ENCODE peak calls at places on chromosomes 6 and 20, in five cellular contexts. R is fibroblast of lung, G is GM23338, N is MCF 10A, Z is heart right ventricle. M is an unnamed sample.

GRCh38 chr6:158633127-158633526 is 11.4 kb downstream of the DYNLT1 start:
- DNase-seq in N (no peak), R (no peak), G (no peak), Z (no peak), M (no peak)

GRCh38 chr6:84568971-84569370 is 195.4 kb downstream of the TBX18 start:
- DNase-seq in R (peak), N (peak), Z (no peak), G (peak), M (no peak)

GRCh38 chr20:37521091-37521771 is at the start of gene NNAT:
- DNase-seq in G (no peak), Z (no peak), N (no peak), R (no peak), M (no peak)

GRCh38 chr6:14858808-14859207 is 387.1 kb upstream of the JARID2 start:
- DNase-seq in N (no peak), G (no peak), Z (no peak), R (no peak), M (no peak)

GRCh38 chr20:47379433-47380150 is 23.1 kb upstream of the ZMYND8 start:
- DNase-seq in Z (no peak), R (peak), G (no peak), N (peak), M (no peak)

GRCh38 chr6:44009425-44010321 is 117.6 kb downstream of the MRPL14 start:
- DNase-seq in Z (peak), N (peak), G (no peak), R (no peak), M (no peak)

GRCh38 chr6:129476810-129477209 is 233.2 kb downstream of the ARHGAP18 start:
- DNase-seq in R (no peak), Z (no peak), G (no peak), N (no peak), M (no peak)

GRCh38 chr20:38112249-38112942 is 52.7 kb downstream of the TGM2 start:
- DNase-seq in N (no peak), G (no peak), Z (no peak), R (no peak), M (no peak)

GRCh38 chr6:4384638-4385036 is 249.3 kb upstream of the ECI2 start:
- DNase-seq in Z (no peak), G (peak), N (no peak), R (no peak), M (no peak)

GRCh38 chr6:25921525-25922203 is 8.8 kb downstream of the SLC17A2 start:
- DNase-seq in Z (no peak), N (no peak), G (no peak), R (no peak), M (no peak)

GRCh38 chr6:41252401-41252800 is 24.3 kb downstream of the TREML4 start:
- DNase-seq in G (no peak), N (no peak), Z (no peak), R (no peak), M (no peak)

GRCh38 chr6:15282334-15282733 is 36.5 kb downstream of the JARID2 start:
- DNase-seq in G (no peak), Z (no peak), N (no peak), R (no peak), M (no peak)

GRCh38 chr20:56587307-56588108 is 41.6 kb upstream of the TFAP2C start:
- DNase-seq in N (peak), R (no peak), Z (no peak), G (no peak), M (no peak)

GRCh38 chr6:111484655-111484974 is 1.6 kb upstream of the REV3L start:
- DNase-seq in G (no peak), Z (no peak), R (peak), N (no peak), M (no peak)

GRCh38 chr6:46465294-46466165 is 25.7 kb downstream of the RCAN2 start:
- DNase-seq in R (peak), G (no peak), Z (no peak), N (peak), M (no peak)

GRCh38 chr6:130203370-130203769 is 19.4 kb downstream of the SAMD3 start:
- DNase-seq in Z (no peak), G (no peak), R (no peak), N (no peak), M (no peak)

GRCh38 chr6:8506123-8506522 is 70.8 kb upstream of the SLC35B3 start:
- DNase-seq in G (peak), Z (no peak), R (no peak), N (no peak), M (no peak)

GRCh38 chr6:126396131-126396530 is 56.2 kb downstream of the CENPW start:
- DNase-seq in Z (no peak), R (no peak), N (no peak), G (no peak), M (no peak)

GRCh38 chr6:21538186-21538798 is 55.3 kb upstream of the SOX4 start:
- DNase-seq in N (no peak), R (peak), Z (no peak), G (no peak), M (no peak)

GRCh38 chr6:15663057-15663638 is 320 bp upstream of the DTNBP1 start:
- DNase-seq in R (peak), N (peak), G (no peak), Z (no peak), M (peak)

GRCh38 chr6:158488065-158488464 is 71.8 kb upstream of the TMEM181 start:
- DNase-seq in G (no peak), Z (no peak), N (peak), R (peak), M (no peak)

GRCh38 chr6:153131037-153131981 is at the start of gene RGS17:
- DNase-seq in R (peak), G (peak), N (peak), Z (peak), M (peak)

GRCh38 chr6:27553123-27553904 is 80.4 kb upstream of the ZNF184 start:
- DNase-seq in G (peak), N (peak), Z (no peak), R (peak), M (peak)

GRCh38 chr6:155599571-155599970 is 143.9 kb upstream of the NOX3 start:
- DNase-seq in G (no peak), R (no peak), N (no peak), Z (no peak), M (no peak)

GRCh38 chr20:7152071-7152470 is 384.6 kb downstream of the BMP2 start:
- DNase-seq in R (no peak), Z (no peak), N (no peak), G (no peak), M (no peak)

GRCh38 chr6:163291622-163292021 is 122.9 kb upstream of the QKI start:
- DNase-seq in N (no peak), G (no peak), R (no peak), Z (no peak), M (no peak)

GRCh38 chr6:116424001-116424400 is 37.2 kb upstream of the CALHM6 start:
- DNase-seq in G (no peak), N (peak), R (no peak), Z (no peak), M (no peak)

GRCh38 chr6:30682181-30683117 is 4.0 kb downstream of the PPP1R18 start:
- DNase-seq in R (peak), N (peak), G (peak), Z (peak), M (peak)

GRCh38 chr6:72238900-72239299 is 352.6 kb downstream of the RIMS1 start:
- DNase-seq in R (peak), G (no peak), Z (no peak), N (no peak), M (no peak)

GRCh38 chr6:83067448-83068413 is at the start of gene DOP1A:
- DNase-seq in N (peak), G (peak), Z (peak), R (peak), M (peak)

GRCh38 chr6:20438462-20439070 is 36.9 kb downstream of the E2F3 start:
- DNase-seq in N (no peak), R (no peak), Z (no peak), G (no peak), M (no peak)

GRCh38 chr6:106770081-106770480 is 140.7 kb downstream of the QRSL1 start:
- DNase-seq in R (no peak), G (no peak), Z (no peak), N (no peak), M (no peak)

GRCh38 chr20:6870559-6870958 is 103.1 kb downstream of the BMP2 start:
- DNase-seq in R (peak), G (no peak), N (peak), Z (no peak), M (no peak)

GRCh38 chr6:52352239-52353008 is 9.5 kb upstream of the PAQR8 start:
- DNase-seq in N (peak), R (peak), G (peak), Z (no peak), M (peak)

GRCh38 chr6:127190552-127190951 is 72.1 kb downstream of the RSPO3 start:
- DNase-seq in G (peak), N (peak), R (peak), Z (no peak), M (no peak)

GRCh38 chr6:105111093-105111492 is 68.7 kb downstream of the POPDC3 start:
- DNase-seq in R (no peak), G (no peak), N (no peak), Z (no peak), M (no peak)

GRCh38 chr6:105111871-105112270 is 67.9 kb downstream of the POPDC3 start:
- DNase-seq in G (peak), R (no peak), Z (no peak), N (no peak), M (no peak)

GRCh38 chr6:105113422-105113821 is 66.4 kb downstream of the POPDC3 start:
- DNase-seq in R (no peak), Z (no peak), N (no peak), G (no peak), M (no peak)

GRCh38 chr6:105109955-105110650 is 69.7 kb downstream of the POPDC3 start:
- DNase-seq in R (no peak), Z (no peak), N (no peak), G (no peak), M (no peak)

DNA sequence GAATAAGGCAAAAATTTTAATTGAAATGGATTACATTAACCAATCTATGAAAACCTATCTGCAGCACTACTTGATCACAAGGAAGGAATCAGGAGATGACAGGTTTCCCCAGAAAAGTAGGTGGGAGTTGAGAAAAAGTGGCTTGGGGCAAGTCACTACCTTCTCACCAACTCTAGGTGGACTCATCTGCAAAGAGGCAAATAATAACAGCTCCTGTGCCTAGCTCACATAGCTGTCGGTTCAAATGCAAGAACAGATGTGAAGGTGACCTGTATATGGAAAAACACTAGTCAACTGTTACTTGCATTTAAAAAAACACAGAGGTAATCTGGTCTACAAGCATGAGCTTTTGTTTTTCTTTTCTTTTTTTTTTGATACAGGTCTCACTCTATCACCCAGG is 67.2 kb downstream of the POPDC3 start:
- DNase-seq in G (peak), Z (no peak), R (no peak), N (no peak), M (no peak)
- TF ChIP-seq CTCF in G (peak), Z (no peak), R (no peak), N (no peak), M (no peak)

GRCh38 chr20:855466-856360 is 22.2 kb downstream of the FAM110A start:
- DNase-seq in Z (no peak), R (no peak), G (no peak), N (peak), M (no peak)
- TF ChIP-seq CTCF in Z (no peak), R (no peak), G (no peak), N (no peak), M (no peak)

DNA sequence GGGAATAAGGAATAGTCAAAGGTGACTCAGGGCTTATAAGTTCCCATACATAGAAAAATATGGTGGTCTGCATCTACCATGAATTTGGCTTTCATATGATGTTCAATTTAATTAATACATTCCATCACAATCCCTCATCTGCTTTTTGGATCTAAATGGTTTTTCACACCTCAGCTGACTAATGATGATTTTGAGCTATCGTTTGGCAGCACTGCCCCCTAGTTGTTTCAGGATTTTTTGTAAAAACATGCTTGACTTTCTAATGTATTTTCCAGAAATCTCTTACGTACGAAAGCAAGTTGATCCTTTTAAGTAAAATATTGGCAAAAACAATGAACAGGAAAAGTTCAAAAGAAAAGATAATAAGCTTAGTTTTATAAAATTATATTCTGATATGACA is 408.6 kb upstream of the ADGRB3 start:
- DNase-seq in R (peak), N (peak), Z (no peak), G (peak), M (no peak)
- TF ChIP-seq CTCF in R (peak), N (peak), Z (no peak), G (peak), M (peak)

DNA sequence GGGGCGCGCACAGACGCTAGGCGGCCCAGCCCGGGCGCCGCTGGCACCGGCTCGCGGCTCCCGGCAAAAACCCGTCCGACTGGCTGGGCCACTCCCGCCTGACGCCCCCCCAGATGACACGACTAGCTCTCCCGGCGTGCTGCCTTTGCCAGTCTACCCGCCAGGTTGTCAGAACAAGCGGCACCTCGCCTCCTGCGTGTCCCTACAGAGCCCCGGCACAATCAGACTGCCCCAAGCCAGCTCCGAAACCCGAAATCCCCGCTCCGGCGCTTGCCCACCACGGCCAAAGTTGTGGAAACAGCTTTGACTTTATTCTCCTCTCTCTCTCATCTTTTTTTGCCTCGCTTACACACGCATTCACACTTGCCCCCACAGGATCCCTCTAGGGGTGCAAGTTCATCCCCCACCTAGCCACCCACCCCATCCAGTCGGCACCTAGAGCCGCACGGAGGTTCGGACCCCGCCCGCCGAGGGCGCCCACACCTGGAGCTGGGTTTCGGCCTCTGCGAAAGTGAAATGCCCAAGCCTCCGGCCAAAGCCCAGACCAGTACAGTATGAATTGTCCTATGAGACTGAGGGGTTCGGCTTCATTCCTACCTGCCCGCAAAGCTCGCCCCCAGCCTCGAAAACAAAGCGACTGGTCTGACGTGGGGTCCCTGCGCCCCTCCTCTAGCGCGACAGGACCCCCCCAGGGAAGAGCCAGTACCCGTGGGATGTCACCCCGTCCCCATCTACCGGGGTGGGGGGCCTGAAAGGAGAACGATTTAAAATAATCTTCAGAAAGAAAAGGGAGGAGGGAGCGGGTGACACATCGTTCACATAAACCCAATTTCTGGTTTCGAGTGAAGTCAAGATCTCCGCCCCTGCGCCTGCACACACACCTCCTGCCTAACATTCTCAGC is 1.7 kb downstream of the TFAP2A start:
- DNase-seq in R (no peak), N (peak), G (peak), Z (no peak), M (no peak)
- TF ChIP-seq CTCF in R (no peak), N (no peak), G (no peak), Z (no peak), M (no peak)

GRCh38 chr6:29531668-29532067 is 27.9 kb downstream of the UBD start:
- DNase-seq in G (no peak), N (peak), Z (no peak), R (no peak), M (peak)
- TF ChIP-seq CTCF in G (no peak), N (no peak), Z (no peak), R (no peak), M (no peak)